ENCODE peak calls at places on chromosome 1, in nine cellular contexts. M is AG08395, Z is HFF-Myc, R is H1, K is Panc1, N is RCC 7860, G is choroid plexus epithelial cell, E is mucosa of gallbladder, U is dorsolateral prefrontal cortex. T is an unnamed sample.
A peak's percentile ranks its signal among the peaks of the same experiment; 100 is the strongest.

GRCh38 chr1:94306521-94306920 is 69.1 kb upstream of the ARHGAP29 start:
- DNase-seq in R (no peak), K (no peak), N (no peak), U (no peak), E (no peak), G (no peak), M (no peak), Z (no peak), T (no peak)

GRCh38 chr1:60129916-60130315 is 56.3 kb upstream of the C1orf87 start:
- DNase-seq in E (no peak), K (no peak), U (no peak), R (no peak), Z (no peak), N (no peak), M (peak; percentile 34), G (peak; percentile 36), T (no peak)

GRCh38 chr1:81478217-81478616 is 322.5 kb upstream of the ADGRL2 start:
- DNase-seq in N (no peak), Z (no peak), R (no peak), K (no peak), M (no peak), G (no peak), U (peak; percentile 46), E (no peak), T (no peak)

GRCh38 chr1:94741510-94741909 is 78.6 kb upstream of the SLC44A3 start:
- DNase-seq in R (no peak), U (no peak), Z (no peak), N (no peak), M (no peak), E (no peak), G (peak; percentile 65), K (no peak), T (no peak)

GRCh38 chr1:28893403-28894102 is 20.8 kb upstream of the EPB41 start:
- DNase-seq in G (peak; percentile 40), R (peak; percentile 63), M (peak; percentile 81), K (no peak), N (no peak), Z (peak; percentile 58), E (no peak), U (no peak), T (no peak)

GRCh38 chr1:8197493-8198282 is 120.2 kb upstream of the SLC45A1 start:
- DNase-seq in K (peak; percentile 64), U (no peak), N (peak; percentile 97), E (peak; percentile 80), M (peak; percentile 88), Z (peak; percentile 67), G (peak; percentile 94), R (no peak), T (peak; percentile 76)

GRCh38 chr1:114094303-114094663 is 59.4 kb downstream of the SYT6 start:
- DNase-seq in R (no peak), U (no peak), G (peak; percentile 22), E (no peak), Z (no peak), K (no peak), N (no peak), M (peak; percentile 54), T (no peak)

GRCh38 chr1:170765712-170766330 is 101.9 kb downstream of the PRRX1 start:
- DNase-seq in K (no peak), G (peak; percentile 74), Z (no peak), E (no peak), U (no peak), N (no peak), M (peak; percentile 57), R (no peak), T (no peak)

GRCh38 chr1:217721692-217722091 is 90.5 kb downstream of the SPATA17 start:
- DNase-seq in U (no peak), R (no peak), E (no peak), G (no peak), M (no peak), K (no peak), N (no peak), Z (no peak), T (no peak)

GRCh38 chr1:152107984-152108898 is 7.0 kb downstream of the TCHH start:
- DNase-seq in R (peak; percentile 54), E (no peak), Z (no peak), K (no peak), M (peak; percentile 10), U (no peak), N (no peak), G (peak; percentile 2), T (no peak)

GRCh38 chr1:66533804-66534745 is at the start of gene SGIP1:
- DNase-seq in K (no peak), U (peak; percentile 87), N (no peak), E (peak; percentile 56), M (peak; percentile 83), G (peak; percentile 91), Z (no peak), R (peak; percentile 62), T (no peak)

GRCh38 chr1:173163209-173163608 is 43.9 kb downstream of the TNFSF4 start:
- DNase-seq in G (no peak), M (no peak), N (no peak), U (no peak), K (no peak), E (no peak), Z (no peak), R (no peak), T (no peak)

GRCh38 chr1:228363686-228364067 is 43.0 kb downstream of the TRIM11 start:
- DNase-seq in K (no peak), R (no peak), E (no peak), G (no peak), M (no peak), Z (no peak), U (peak; percentile 28), N (no peak), T (no peak)

GRCh38 chr1:165075725-165076370 is 280.7 kb downstream of the LMX1A start:
- DNase-seq in Z (no peak), N (peak; percentile 14), U (no peak), R (no peak), G (peak; percentile 60), E (no peak), M (peak; percentile 52), K (no peak), T (no peak)

GRCh38 chr1:232293361-232293760 is 336.6 kb downstream of the SIPA1L2 start:
- DNase-seq in G (no peak), N (no peak), U (no peak), E (no peak), M (no peak), Z (no peak), R (no peak), K (no peak), T (no peak)

GRCh38 chr1:118202076-118202608 is 17.1 kb upstream of the SPAG17 start:
- DNase-seq in E (no peak), U (no peak), R (no peak), K (no peak), N (no peak), M (no peak), G (no peak), Z (no peak), T (no peak)

GRCh38 chr1:93681095-93681548 is 515 bp downstream of the BCAR3 start:
- DNase-seq in N (no peak), R (peak; percentile 80), G (no peak), E (no peak), Z (no peak), K (no peak), M (no peak), U (no peak), T (no peak)

GRCh38 chr1:204477036-204477740 is 17.4 kb downstream of the PIK3C2B start:
- DNase-seq in R (no peak), U (peak; percentile 89), K (no peak), Z (no peak), E (no peak), N (no peak), G (peak; percentile 24), M (no peak), T (peak; percentile 71)

GRCh38 chr1:223298706-223299105 is 65.3 kb downstream of the SUSD4 start:
- DNase-seq in N (no peak), K (no peak), R (no peak), M (peak; percentile 61), U (no peak), E (no peak), Z (no peak), G (peak; percentile 2), T (no peak)

GRCh38 chr1:77742011-77742555 is 17.6 kb downstream of the USP33 start:
- DNase-seq in E (no peak), M (no peak), G (no peak), K (no peak), Z (no peak), R (no peak), U (no peak), N (no peak), T (no peak)

GRCh38 chr1:195748969-195749368 is 859.3 kb downstream of the KCNT2 start:
- DNase-seq in N (no peak), E (no peak), Z (no peak), M (no peak), G (no peak), R (no peak), U (no peak), K (no peak), T (no peak)

GRCh38 chr1:22641906-22642636 is 1.4 kb upstream of the C1QC start:
- DNase-seq in E (peak; percentile 80), R (peak; percentile 97), G (peak; percentile 58), Z (no peak), N (no peak), M (peak; percentile 85), U (peak; percentile 61), K (peak; percentile 18), T (peak; percentile 83)

GRCh38 chr1:220990417-220991337 is 111.4 kb downstream of the HLX start:
- DNase-seq in U (no peak), N (peak; percentile 66), R (no peak), M (peak; percentile 26), Z (peak; percentile 62), E (no peak), G (peak; percentile 68), K (no peak), T (no peak)

GRCh38 chr1:20978413-20978812 is 191.3 kb upstream of the HP1BP3 start:
- DNase-seq in Z (no peak), K (no peak), G (no peak), M (no peak), N (no peak), R (no peak), U (no peak), E (no peak), T (no peak)

GRCh38 chr1:212600071-212600915 is 8.3 kb upstream of the ATF3 start:
- DNase-seq in R (no peak), E (no peak), K (no peak), Z (no peak), N (no peak), U (no peak), G (no peak), M (no peak), T (no peak)